ENCODE peak calls at places on chromosomes 11 and 22, in four cellular contexts. G, Q, X and D are unnamed samples.

GRCh38 chr22:24330636-24331035 is 60.0 kb downstream of the SPECC1L start:
- DNase-seq in G (no peak), Q (no peak), X (no peak), D (no peak)

GRCh38 chr22:39364646-39365405 is 15.0 kb downstream of the SYNGR1 start:
- DNase-seq in G (no peak), Q (no peak), X (no peak), D (no peak)

GRCh38 chr11:5488798-5489399 is 414 bp downstream of the OR52D1 start:
- DNase-seq in G (no peak), Q (no peak), X (no peak), D (no peak)

GRCh38 chr11:119745112-119745511 is 16.1 kb upstream of the NECTIN1 start:
- DNase-seq in G (no peak), Q (no peak), X (no peak), D (no peak)

GRCh38 chr11:15055620-15056356 is 17.6 kb upstream of the CALCB start:
- DNase-seq in G (no peak), Q (no peak), X (no peak), D (no peak)

GRCh38 chr11:32497951-32498350 is 62.6 kb upstream of the WT1 start:
- DNase-seq in G (no peak), Q (no peak), X (no peak), D (no peak)

GRCh38 chr11:1877211-1878133 is 14.2 kb downstream of the PRR33 start:
- DNase-seq in G (peak), Q (no peak), X (no peak), D (no peak)

GRCh38 chr22:49564666-49565515 is 262.8 kb downstream of the BRD1 start:
- DNase-seq in G (no peak), Q (no peak), X (no peak), D (no peak)

GRCh38 chr11:62602141-62603071 is 741 bp upstream of the MTA2 start:
- DNase-seq in G (peak), Q (no peak), X (peak), D (no peak)

GRCh38 chr11:94513091-94513490 is 830 bp downstream of the C11orf97 start:
- DNase-seq in G (no peak), Q (no peak), X (no peak), D (no peak)

GRCh38 chr11:120122921-120123683 is 14.8 kb downstream of the TRIM29 start:
- DNase-seq in G (no peak), Q (no peak), X (no peak), D (no peak)

GRCh38 chr11:4181780-4182721 is 87.5 kb downstream of the RRM1 start:
- DNase-seq in G (peak), Q (no peak), X (peak), D (peak)

GRCh38 chr11:130439160-130439519 is 9.3 kb upstream of the ADAMTS15 start:
- DNase-seq in G (no peak), Q (no peak), X (no peak), D (peak)

GRCh38 chr22:43392385-43392989 is 19.3 kb upstream of the MPPED1 start:
- DNase-seq in G (no peak), Q (no peak), X (no peak), D (no peak)

GRCh38 chr11:78083036-78083435 is 3.4 kb upstream of the NDUFC2 start:
- DNase-seq in G (no peak), Q (no peak), X (no peak), D (no peak)

GRCh38 chr22:21797444-21798221 is 62.0 kb upstream of the YPEL1 start:
- DNase-seq in G (peak), Q (no peak), X (no peak), D (no peak)

GRCh38 chr22:48658871-48659270 is 1168.8 kb downstream of the BRD1 start:
- DNase-seq in G (no peak), Q (no peak), X (no peak), D (no peak)

GRCh38 chr22:41576877-41577276 is 12.8 kb downstream of the PMM1 start:
- DNase-seq in G (peak), Q (no peak), X (peak), D (peak)

GRCh38 chr11:34652191-34652958 is 31.5 kb downstream of the EHF start:
- DNase-seq in G (no peak), Q (no peak), X (no peak), D (peak)

GRCh38 chr11:100823360-100823759 is 136.3 kb downstream of the ARHGAP42 start:
- DNase-seq in G (peak), Q (no peak), X (no peak), D (no peak)

GRCh38 chr11:64040684-64041267 is 5.0 kb downstream of the FLRT1 start:
- DNase-seq in G (no peak), Q (no peak), X (peak), D (peak)

GRCh38 chr11:11463397-11463796 is 110.3 kb upstream of the CSNK2A3 start:
- DNase-seq in G (no peak), Q (no peak), X (no peak), D (peak)

GRCh38 chr11:23236846-23237550 is 376.7 kb upstream of the CCDC179 start:
- DNase-seq in G (no peak), Q (no peak), X (no peak), D (no peak)

GRCh38 chr11:120626791-120627190 is 115.2 kb downstream of the GRIK4 start:
- DNase-seq in G (no peak), Q (no peak), X (no peak), D (no peak)

GRCh38 chr22:42919199-42919598 is 62.1 kb upstream of the ARFGAP3 start:
- DNase-seq in G (no peak), Q (no peak), X (no peak), D (no peak)

GRCh38 chr11:12285811-12286222 is 91.6 kb upstream of the PARVA start:
- DNase-seq in G (peak), Q (no peak), X (no peak), D (no peak)

GRCh38 chr11:57491371-57492061 is 24.0 kb downstream of the SLC43A1 start:
- DNase-seq in G (no peak), Q (no peak), X (peak), D (peak)

GRCh38 chr22:49057910-49058309 is 769.8 kb downstream of the BRD1 start:
- DNase-seq in G (no peak), Q (no peak), X (no peak), D (no peak)

GRCh38 chr11:59754494-59754858 is 700 bp upstream of the STX3 start:
- DNase-seq in G (peak), Q (no peak), X (peak), D (peak)

GRCh38 chr11:127126956-127127355 is 126.4 kb upstream of the KIRREL3 start:
- DNase-seq in G (no peak), Q (no peak), X (peak), D (no peak)

GRCh38 chr11:42625757-42626156 is 686.0 kb upstream of the API5 start:
- DNase-seq in G (no peak), Q (no peak), X (no peak), D (no peak)

GRCh38 chr11:76564400-76564799 is 106.1 kb downstream of the LRRC32 start:
- DNase-seq in G (no peak), Q (no peak), X (no peak), D (no peak)

DNA sequence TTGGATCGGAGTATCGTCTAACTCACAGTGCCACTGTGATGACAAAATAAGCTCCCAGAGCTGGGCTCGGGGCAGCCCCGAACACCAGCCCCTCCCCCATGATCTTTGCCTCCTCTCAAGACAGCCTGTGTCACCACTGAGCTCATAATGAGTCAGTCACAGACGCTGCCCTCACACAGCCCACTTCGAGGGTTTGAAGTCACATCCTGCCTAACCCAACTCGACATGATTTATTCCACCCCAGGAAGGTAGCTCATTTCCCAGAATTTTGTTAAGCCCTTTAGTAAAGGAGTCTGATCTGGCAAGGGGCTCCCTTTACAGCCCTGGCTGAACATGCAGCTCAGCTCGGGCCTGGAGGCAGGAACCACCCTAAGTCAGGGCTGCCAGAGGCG is 22.8 kb downstream of the MYH9 start:
- DNase-seq in G (peak), Q (peak), X (no peak), D (peak)
- H3K4me3 ChIP-seq in G (no peak), Q (no peak), X (no peak), D (no peak)

GRCh38 chr11:126113515-126113957 is 50.9 kb upstream of the CDON start:
- DNase-seq in G (peak), Q (peak), X (no peak), D (no peak)
- TF ChIP-seq CTCF in G (no peak), Q (no peak), X (peak), D (no peak)

GRCh38 chr11:19664896-19665548 is 47.6 kb upstream of the NAV2 start:
- DNase-seq in G (no peak), Q (no peak), X (no peak), D (no peak)

GRCh38 chr11:19658344-19658743 is 54.3 kb upstream of the NAV2 start:
- DNase-seq in G (no peak), Q (no peak), X (no peak), D (no peak)

GRCh38 chr11:19660076-19660475 is 52.6 kb upstream of the NAV2 start:
- DNase-seq in G (peak), Q (no peak), X (no peak), D (peak)

GRCh38 chr11:19659529-19659928 is 53.1 kb upstream of the NAV2 start:
- DNase-seq in G (no peak), Q (no peak), X (no peak), D (no peak)

DNA sequence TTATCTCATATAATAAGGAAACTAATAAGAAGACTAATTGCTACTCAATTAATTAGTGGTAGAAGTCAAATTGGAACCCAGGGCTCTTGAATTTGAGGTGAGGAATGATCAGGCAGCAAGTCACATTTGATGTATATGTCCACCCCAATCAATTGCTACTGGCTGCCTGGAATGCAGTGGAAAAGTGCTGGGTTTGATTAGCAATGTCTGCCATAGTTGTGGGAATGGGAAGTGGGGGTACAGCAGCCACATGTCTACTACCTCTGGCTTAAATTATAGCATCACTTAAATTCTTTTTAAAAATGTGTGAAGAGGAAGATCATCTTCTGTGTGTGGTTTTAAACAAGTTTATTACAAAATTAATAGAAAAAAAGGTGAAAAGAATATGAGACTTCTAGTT is 50.8 kb upstream of the NAV2 start:
- DNase-seq in G (no peak), Q (no peak), X (no peak), D (no peak)
- H3K4me3 ChIP-seq in G (no peak), Q (no peak), X (no peak), D (no peak)

GRCh38 chr22:36134167-36134566 is 26.4 kb downstream of the APOL3 start:
- DNase-seq in G (no peak), Q (no peak), X (no peak), D (no peak)

GRCh38 chr22:36136988-36137387 is 23.6 kb downstream of the APOL3 start:
- DNase-seq in G (peak), Q (no peak), X (no peak), D (no peak)

GRCh38 chr22:36131907-36132306 is 28.6 kb downstream of the APOL3 start:
- DNase-seq in G (no peak), Q (no peak), X (no peak), D (no peak)

GRCh38 chr22:36135306-36135705 is 25.2 kb downstream of the APOL3 start:
- DNase-seq in G (no peak), Q (no peak), X (no peak), D (no peak)

GRCh38 chr22:36136475-36136874 is 24.1 kb downstream of the APOL3 start:
- DNase-seq in G (peak), Q (no peak), X (no peak), D (no peak)
- TF ChIP-seq CTCF in G (no peak), Q (no peak), X (no peak), D (no peak)

GRCh38 chr22:44704159-44705021 is 2.4 kb downstream of the PRR5 start:
- DNase-seq in G (no peak), Q (no peak), X (no peak), D (no peak)

GRCh38 chr22:44705022-44705297 is 3.0 kb downstream of the PRR5 start:
- DNase-seq in G (no peak), Q (no peak), X (no peak), D (no peak)

GRCh38 chr22:44702479-44703219 is 645 bp downstream of the PRR5 start:
- DNase-seq in G (no peak), Q (no peak), X (peak), D (no peak)

GRCh38 chr22:44701824-44702478 is at the start of gene PRR5:
- DNase-seq in G (peak), Q (peak), X (peak), D (peak)

DNA sequence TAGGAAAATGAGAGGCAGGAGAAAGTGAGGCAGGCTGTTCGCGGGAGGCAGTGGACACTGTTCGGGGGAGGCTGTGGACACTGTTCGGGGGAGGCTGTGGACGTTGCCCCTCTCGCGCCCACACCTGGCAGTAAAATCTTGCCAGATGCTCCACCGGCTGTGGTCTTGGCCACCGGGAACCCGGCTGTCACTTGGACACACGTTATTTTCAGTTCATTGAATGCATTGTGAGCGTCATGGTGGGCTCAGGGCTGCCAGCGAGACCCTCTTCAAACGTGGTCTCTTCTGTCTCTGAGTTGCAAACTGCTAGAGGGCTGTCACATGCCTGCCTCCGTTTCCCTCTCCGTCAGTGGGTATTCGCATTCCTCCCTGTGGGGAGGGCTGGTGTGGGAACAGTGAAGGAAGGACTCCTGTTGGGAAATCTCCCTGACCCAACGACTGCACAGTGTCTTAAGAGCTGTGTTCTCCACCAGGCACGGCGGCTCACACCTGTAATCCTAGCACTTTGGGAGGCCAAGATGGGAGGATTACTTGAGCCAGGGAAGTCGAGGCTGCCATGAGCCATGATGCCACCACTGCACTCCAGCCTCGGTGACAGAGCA is 1.4 kb downstream of the PRR5 start:
- DNase-seq in G (no peak), Q (no peak), X (no peak), D (no peak)
- H3K4me3 ChIP-seq in G (peak), Q (peak), X (peak), D (no peak)

GRCh38 chr11:111560785-111561184 is 20.3 kb downstream of the LAYN start:
- DNase-seq in G (no peak), Q (no peak), X (no peak), D (no peak)

GRCh38 chr11:111559791-111560190 is 19.3 kb downstream of the LAYN start:
- DNase-seq in G (no peak), Q (no peak), X (no peak), D (no peak)

GRCh38 chr11:111555255-111555654 is 14.7 kb downstream of the LAYN start:
- DNase-seq in G (peak), Q (no peak), X (no peak), D (no peak)

GRCh38 chr11:111554532-111554931 is 14.0 kb downstream of the LAYN start:
- DNase-seq in G (no peak), Q (no peak), X (no peak), D (no peak)

GRCh38 chr11:111557425-111558111 is 17.0 kb downstream of the LAYN start:
- DNase-seq in G (peak), Q (peak), X (no peak), D (no peak)
- TF ChIP-seq CTCF in G (no peak), Q (peak), X (no peak), D (no peak)